ENCODE peak calls at places on chromosomes 7 and 10, in eight cellular contexts. P, X, Y, W, Q, V, G and Z are unnamed samples.

GRCh38 chr7:135475521-135475920 is 34.4 kb downstream of the CNOT4 start:
- DNase-seq in P (no peak), X (no peak), Y (no peak), W (no peak), Q (no peak), V (no peak), G (no peak), Z (no peak)

GRCh38 chr10:49408437-49409306 is 12.8 kb upstream of the DRGX start:
- DNase-seq in P (peak), X (no peak), Y (peak), W (no peak), Q (no peak), V (no peak), G (peak), Z (no peak)

GRCh38 chr7:66930341-66930740 is 9.3 kb downstream of the TMEM248 start:
- DNase-seq in P (no peak), X (no peak), Y (peak), W (peak), Q (no peak), V (no peak), G (peak), Z (peak)

GRCh38 chr7:21784989-21785388 is 160.7 kb downstream of the CDCA7L start:
- DNase-seq in P (no peak), X (no peak), Y (no peak), W (no peak), Q (no peak), V (no peak), G (no peak), Z (no peak)

GRCh38 chr7:37987732-37988131 is 67.3 kb downstream of the EPDR1 start:
- DNase-seq in P (no peak), X (no peak), Y (peak), W (no peak), Q (no peak), V (no peak), G (peak), Z (peak)

GRCh38 chr10:124722812-124723783 is 21.1 kb downstream of the FAM53B start:
- DNase-seq in P (peak), X (no peak), Y (no peak), W (no peak), Q (peak), V (no peak), G (peak), Z (peak)

GRCh38 chr10:4212111-4212635 is 427.2 kb upstream of the KLF6 start:
- DNase-seq in P (no peak), X (no peak), Y (no peak), W (no peak), Q (no peak), V (no peak), G (no peak), Z (no peak)

GRCh38 chr7:29917583-29917982 is 72.0 kb downstream of the SCRN1 start:
- DNase-seq in P (no peak), X (no peak), Y (no peak), W (no peak), Q (no peak), V (no peak), G (no peak), Z (no peak)

GRCh38 chr7:114922151-114922651 is 307 bp downstream of the MDFIC start:
- DNase-seq in P (peak), X (peak), Y (peak), W (peak), Q (peak), V (no peak), G (peak), Z (peak)